ENCODE peak calls at places on chromosomes 1 and 21, in ten cellular contexts. K is GM12864, C is HFF-Myc, E is cardiac fibroblast, F is AG10803, Z is psoas muscle, M is fibroblast of villous mesenchyme, H is heart right ventricle, W is uterus, V is astrocyte. T is an unnamed sample.

GRCh38 chr1:29352719-29353420 is 116.5 kb downstream of the PTPRU start:
- DNase-seq in M (no peak), F (no peak), C (no peak), H (no peak), K (no peak), Z (no peak), W (no peak), V (no peak), E (no peak), T (no peak)

GRCh38 chr1:226134170-226135058 is 52.1 kb downstream of the ACBD3 start:
- DNase-seq in F (no peak), M (no peak), H (no peak), W (peak), E (no peak), Z (no peak), K (no peak), V (no peak), C (no peak), T (no peak)

GRCh38 chr1:13723810-13724209 is 23.8 kb downstream of the PRDM2 start:
- DNase-seq in C (no peak), W (no peak), E (peak), M (peak), F (peak), Z (no peak), H (no peak), V (no peak), K (no peak), T (no peak)

GRCh38 chr21:45404726-45405270 is at the start of gene COL18A1:
- DNase-seq in E (peak), F (no peak), W (peak), Z (peak), H (peak), K (no peak), C (no peak), V (no peak), M (peak), T (no peak)

GRCh38 chr1:228338521-228339051 is 68.0 kb downstream of the TRIM11 start:
- DNase-seq in E (no peak), W (no peak), Z (peak), M (no peak), H (no peak), K (no peak), C (no peak), F (no peak), V (no peak), T (no peak)

GRCh38 chr1:1291023-1291528 is 10.8 kb downstream of the SCNN1D start:
- DNase-seq in H (no peak), F (no peak), M (no peak), K (no peak), E (no peak), C (no peak), Z (peak), V (no peak), W (peak), T (no peak)

GRCh38 chr1:198700396-198700795 is 61.6 kb downstream of the PTPRC start:
- DNase-seq in Z (no peak), F (peak), E (no peak), V (peak), M (no peak), K (no peak), H (no peak), W (no peak), C (no peak), T (no peak)

GRCh38 chr1:159991513-159991912 is 37.5 kb upstream of the SLAMF9 start:
- DNase-seq in C (no peak), H (no peak), V (no peak), M (peak), E (peak), Z (no peak), W (no peak), F (peak), K (peak), T (no peak)

GRCh38 chr1:203089001-203089650 is 3.3 kb upstream of the MYOG start:
- DNase-seq in W (no peak), E (no peak), K (no peak), Z (no peak), M (no peak), F (no peak), C (no peak), H (no peak), V (no peak), T (no peak)

GRCh38 chr1:222784371-222784770 is 30.5 kb upstream of the DISP1 start:
- DNase-seq in C (no peak), H (no peak), F (no peak), K (no peak), E (no peak), V (no peak), Z (no peak), W (no peak), M (no peak), T (no peak)

GRCh38 chr1:5667513-5668325 is 324.5 kb downstream of the NPHP4 start:
- DNase-seq in V (no peak), C (no peak), W (no peak), Z (no peak), K (no peak), F (no peak), E (no peak), H (no peak), M (no peak), T (no peak)

GRCh38 chr1:104132386-104132973 is 382.8 kb downstream of the AMY1C start:
- DNase-seq in V (no peak), Z (no peak), C (no peak), H (no peak), E (peak), K (no peak), F (no peak), M (no peak), W (no peak), T (no peak)

GRCh38 chr1:48021792-48022191 is 24.6 kb upstream of the TRABD2B start:
- DNase-seq in Z (no peak), M (no peak), V (no peak), W (no peak), E (no peak), C (no peak), H (no peak), K (no peak), F (no peak), T (no peak)

GRCh38 chr1:154154534-154155181 is at the start of gene NUP210L:
- DNase-seq in C (no peak), H (peak), M (peak), F (no peak), E (peak), V (no peak), Z (peak), K (no peak), W (peak), T (no peak)

GRCh38 chr1:60262701-60263100 is 189.1 kb upstream of the C1orf87 start:
- DNase-seq in E (peak), C (no peak), V (no peak), H (no peak), F (no peak), W (no peak), M (no peak), K (no peak), Z (no peak), T (no peak)

GRCh38 chr1:187621961-187622360 is 793.2 kb downstream of the PLA2G4A start:
- DNase-seq in F (no peak), H (no peak), V (peak), C (no peak), E (no peak), K (no peak), Z (no peak), M (peak), W (no peak), T (no peak)

GRCh38 chr1:202045699-202046098 is 35.3 kb downstream of the ELF3 start:
- DNase-seq in C (no peak), E (no peak), V (no peak), M (no peak), Z (no peak), K (no peak), W (no peak), H (no peak), F (no peak), T (no peak)

GRCh38 chr1:43653339-43653738 is 3.4 kb downstream of the KDM4A start:
- DNase-seq in M (peak), Z (no peak), W (no peak), H (no peak), E (peak), V (peak), F (peak), C (peak), K (no peak), T (no peak)

GRCh38 chr1:208924958-208925357 is 658.6 kb upstream of the CAMK1G start:
- DNase-seq in V (no peak), K (no peak), W (no peak), Z (no peak), H (no peak), F (no peak), E (no peak), C (no peak), M (no peak), T (no peak)

GRCh38 chr21:45280969-45281368 is 6.7 kb downstream of the POFUT2 start:
- DNase-seq in F (no peak), K (no peak), M (no peak), C (no peak), Z (no peak), E (no peak), V (no peak), W (no peak), H (no peak), T (no peak)

GRCh38 chr1:74534241-74534640 is 21.8 kb upstream of the LRRC53 start:
- DNase-seq in C (no peak), W (no peak), V (peak), K (no peak), E (no peak), M (no peak), H (no peak), Z (no peak), F (peak), T (peak)

GRCh38 chr1:157262891-157263290 is 124.7 kb upstream of the ETV3 start:
- DNase-seq in H (no peak), Z (no peak), F (no peak), W (no peak), K (no peak), C (no peak), V (no peak), E (no peak), M (no peak), T (no peak)

GRCh38 chr1:37602750-37603694 is 7.3 kb upstream of the GNL2 start:
- DNase-seq in K (peak), E (peak), M (peak), V (no peak), W (no peak), H (peak), Z (no peak), C (no peak), F (peak), T (no peak)

GRCh38 chr1:27889506-27889905 is 17.2 kb downstream of the THEMIS2 start:
- DNase-seq in E (no peak), K (no peak), C (no peak), F (no peak), H (no peak), V (no peak), Z (no peak), M (no peak), W (no peak), T (no peak)

GRCh38 chr1:46558966-46559365 is 7.5 kb upstream of the KNCN start:
- DNase-seq in H (no peak), M (no peak), K (no peak), Z (no peak), E (no peak), V (no peak), F (no peak), C (no peak), W (no peak), T (no peak)

GRCh38 chr1:210123924-210124589 is 108.5 kb upstream of the SERTAD4 start:
- DNase-seq in W (no peak), E (peak), Z (no peak), C (peak), K (no peak), V (peak), F (peak), M (peak), H (no peak), T (peak)

GRCh38 chr1:92709738-92710137 is 75.2 kb downstream of the EVI5 start:
- DNase-seq in W (no peak), M (peak), F (peak), H (no peak), K (no peak), C (peak), V (peak), Z (no peak), E (peak), T (peak)

GRCh38 chr1:9371391-9371935 is 78.8 kb downstream of the SPSB1 start:
- DNase-seq in F (peak), V (peak), C (peak), M (peak), E (peak), H (peak), K (no peak), W (peak), Z (peak), T (no peak)

GRCh38 chr1:169529068-169529642 is 43.4 kb upstream of the SLC19A2 start:
- DNase-seq in H (no peak), V (peak), K (no peak), E (peak), Z (no peak), M (no peak), W (no peak), F (peak), C (no peak), T (no peak)

GRCh38 chr1:89451011-89451410 is 73.6 kb upstream of the LRRC8B start:
- DNase-seq in W (no peak), E (peak), F (peak), C (no peak), V (peak), H (no peak), Z (no peak), M (peak), K (no peak), T (peak)

GRCh38 chr1:6014130-6014999 is 22.1 kb upstream of the NPHP4 start:
- DNase-seq in V (no peak), K (no peak), M (no peak), E (no peak), Z (peak), C (no peak), H (peak), F (no peak), W (no peak), T (no peak)

GRCh38 chr1:29474274-29474824 is 238.0 kb downstream of the PTPRU start:
- DNase-seq in W (no peak), H (no peak), Z (no peak), V (no peak), C (no peak), F (no peak), E (no peak), K (no peak), M (no peak), T (no peak)

GRCh38 chr1:89945852-89946476 is 48.9 kb upstream of the ZNF326 start:
- DNase-seq in F (no peak), Z (no peak), K (peak), M (peak), C (no peak), W (no peak), V (peak), E (peak), H (no peak), T (no peak)

GRCh38 chr1:205493241-205494085 is 11.0 kb upstream of the CDK18 start:
- DNase-seq in M (peak), V (peak), K (no peak), C (peak), F (peak), E (peak), H (no peak), W (peak), Z (no peak), T (peak)

GRCh38 chr1:198117267-198117666 is 39.5 kb upstream of the NEK7 start:
- DNase-seq in M (peak), W (no peak), F (peak), V (no peak), H (no peak), E (peak), K (no peak), C (no peak), Z (no peak), T (no peak)

GRCh38 chr1:9652379-9653194 is 1.1 kb downstream of the PIK3CD start:
- DNase-seq in V (no peak), W (no peak), C (no peak), H (no peak), K (no peak), E (peak), M (peak), Z (peak), F (no peak), T (no peak)

GRCh38 chr1:46084553-46085448 is 47.6 kb downstream of the PIK3R3 start:
- DNase-seq in F (peak), V (peak), K (no peak), H (no peak), Z (no peak), W (no peak), C (no peak), E (peak), M (no peak), T (no peak)

DNA sequence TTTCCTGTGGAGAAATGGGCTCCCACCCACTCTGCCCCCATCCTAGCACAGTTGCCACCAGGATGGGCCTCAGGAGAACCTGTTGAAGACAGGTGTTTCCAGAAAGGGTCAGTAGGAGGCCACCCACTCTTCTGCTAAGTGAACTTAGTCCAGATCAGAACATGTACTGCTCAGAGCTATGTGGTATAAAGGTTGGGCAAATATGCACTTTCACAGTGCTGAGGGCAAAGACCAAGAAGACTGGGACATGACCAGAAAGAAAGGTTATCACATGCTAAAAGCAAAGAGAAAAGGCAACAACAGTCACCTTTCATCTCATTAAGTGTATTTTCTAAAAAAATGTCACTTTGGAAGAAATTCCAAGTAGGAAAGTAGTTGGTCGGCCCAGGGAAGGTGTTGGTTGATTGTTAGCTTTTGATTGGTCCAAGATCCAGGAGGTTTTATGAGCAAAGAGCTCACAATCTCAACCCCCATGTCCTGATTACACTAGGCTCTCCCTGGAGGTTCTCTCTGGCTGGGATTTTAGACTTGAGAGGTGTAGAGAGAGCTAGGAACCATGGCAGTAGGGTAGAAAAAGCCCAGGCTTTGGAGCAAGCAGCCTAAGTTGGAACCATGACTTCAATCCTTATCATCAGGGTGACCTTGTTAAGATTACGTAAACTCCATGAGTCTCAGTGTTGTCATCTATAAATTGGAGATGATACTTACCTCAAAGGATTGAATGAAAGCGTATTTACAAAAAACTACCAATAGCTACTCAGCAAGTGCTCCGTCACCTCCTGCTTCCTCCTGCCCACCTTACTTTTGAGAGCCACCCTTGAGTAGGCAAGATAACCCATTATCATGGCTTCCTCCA is 102.6 kb downstream of the GLUL start:
- DNase-seq in H (no peak), Z (no peak), W (no peak), C (no peak), M (no peak), V (no peak), E (no peak), K (no peak), F (no peak), T (no peak)
- TF ChIP-seq CTCF in H (no peak), Z (no peak), W (no peak), C (no peak), M (no peak), V (no peak), E (no peak), K (no peak), F (no peak), T (no peak)

DNA sequence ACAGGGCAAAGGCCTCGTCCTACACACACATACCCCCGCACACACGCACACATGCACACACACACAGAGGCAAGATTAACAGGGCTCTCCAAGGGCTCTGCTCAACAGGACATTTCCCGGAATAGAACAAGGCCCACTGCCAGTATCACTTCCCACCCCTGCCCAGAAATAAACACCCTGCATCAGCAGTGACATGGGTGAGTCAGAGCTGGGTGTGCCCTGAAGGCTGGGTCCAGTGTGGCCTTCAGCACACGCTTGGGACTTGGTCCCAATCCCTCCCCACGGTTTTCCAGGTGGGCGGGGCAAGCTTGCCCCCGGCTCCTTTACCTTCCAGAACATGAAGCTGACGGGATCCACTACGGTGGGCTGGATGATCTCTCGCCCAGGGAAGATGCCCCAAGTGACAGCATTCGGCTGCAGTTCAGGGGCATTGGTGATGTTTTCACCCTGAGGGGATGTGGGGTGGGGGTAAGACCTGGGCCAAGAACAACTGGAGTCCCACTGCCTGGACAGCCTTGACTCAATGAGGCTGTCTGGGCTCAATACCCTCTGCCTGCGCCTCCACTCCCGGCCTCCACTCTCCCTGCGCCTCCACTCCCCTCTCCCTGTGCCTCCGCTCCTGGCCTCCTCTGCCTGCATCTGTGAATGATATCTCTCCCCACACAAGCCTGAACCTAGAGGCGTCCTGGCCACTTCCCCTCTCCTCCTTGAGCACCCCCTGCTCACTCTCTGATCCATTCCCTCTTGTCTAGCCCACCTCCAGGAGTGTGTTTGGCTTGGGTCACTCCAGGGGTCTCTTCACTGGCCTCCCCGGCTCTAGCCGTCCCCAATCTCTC is 14.7 kb downstream of the MTHFR start:
- DNase-seq in W (peak), E (peak), M (peak), K (no peak), F (peak), Z (peak), V (peak), H (peak), C (peak), T (peak)
- H3K4me3 ChIP-seq in W (no peak), E (no peak), M (no peak), K (no peak), F (no peak), Z (peak), V (no peak), H (no peak), C (no peak), T (no peak)

GRCh38 chr21:22573834-22574233 is 1575.6 kb downstream of the NCAM2 start:
- DNase-seq in H (no peak), Z (no peak), F (no peak), V (no peak), W (no peak), C (no peak), M (no peak), E (no peak), K (no peak), T (no peak)

GRCh38 chr21:22575165-22575584 is 1577.0 kb downstream of the NCAM2 start:
- DNase-seq in K (no peak), Z (no peak), W (no peak), E (no peak), H (no peak), C (no peak), F (no peak), V (no peak), M (no peak), T (no peak)
- TF ChIP-seq CTCF in K (no peak), Z (no peak), W (no peak), E (no peak), H (peak), C (no peak), F (no peak), V (peak), M (no peak), T (no peak)

GRCh38 chr1:207811920-207812720 is 60.3 kb downstream of the CD46 start:
- DNase-seq in W (peak), H (peak), V (no peak), E (peak), K (no peak), F (no peak), M (peak), C (no peak), Z (peak), T (no peak)
- H3K4me3 ChIP-seq in W (peak), H (no peak), V (no peak), E (no peak), K (no peak), F (no peak), M (no peak), C (no peak), Z (peak), T (no peak)

DNA sequence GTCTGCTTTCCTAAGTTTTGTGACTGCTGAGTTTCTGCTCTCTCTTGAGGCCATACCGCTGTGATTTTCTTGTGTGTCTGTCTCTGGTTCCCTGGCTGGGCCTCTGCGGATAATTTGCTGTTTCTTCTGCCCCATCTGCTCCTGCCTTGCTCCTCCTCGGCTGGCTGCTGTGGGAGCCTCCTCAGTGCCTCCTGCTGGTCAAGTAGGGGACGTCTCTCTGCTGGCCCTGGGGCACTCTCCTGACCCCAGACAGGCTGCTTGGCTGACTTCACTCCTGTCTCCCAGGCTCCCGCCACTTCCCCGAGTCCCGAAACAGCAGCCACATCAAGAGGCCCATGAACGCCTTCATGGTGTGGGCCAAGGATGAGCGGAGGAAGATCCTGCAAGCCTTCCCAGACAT is 28.5 kb downstream of the ETNK2 start:
- DNase-seq in Z (no peak), H (no peak), C (no peak), W (no peak), M (no peak), E (peak), F (no peak), V (no peak), K (no peak), T (no peak)
- TF ChIP-seq CTCF in Z (peak), H (peak), C (peak), W (no peak), M (peak), E (peak), F (peak), V (no peak), K (peak), T (peak)